ENCODE peak calls at places on chromosomes 7 and 10, in four cellular contexts. One of them, this sample, is unnamed.

GRCh38 chr7:4916115-4916514 is 32.6 kb upstream of the RADIL start:
- DNase-seq in GM12878: no peak
- DNase-seq in HL-60: no peak
- DNase-seq in K562: no peak
- DNase-seq in this sample: no peak

GRCh38 chr10:103433858-103434257 is 18.3 kb downstream of the CALHM2 start:
- DNase-seq in HL-60: peak
- DNase-seq in GM12878: no peak
- DNase-seq in K562: no peak
- DNase-seq in this sample: no peak

GRCh38 chr7:142053988-142054387 is 57.5 kb upstream of the MGAM2 start:
- DNase-seq in K562: no peak
- DNase-seq in GM12878: no peak
- DNase-seq in HL-60: no peak
- DNase-seq in this sample: no peak

GRCh38 chr7:122219253-122219865 is 75.3 kb upstream of the AASS start:
- DNase-seq in K562: peak
- DNase-seq in HL-60: no peak
- DNase-seq in GM12878: no peak
- DNase-seq in this sample: no peak

GRCh38 chr7:159091480-159092475 is 52.9 kb downstream of the VIPR2 start:
- DNase-seq in K562: no peak
- DNase-seq in GM12878: no peak
- DNase-seq in HL-60: no peak
- DNase-seq in this sample: no peak

GRCh38 chr7:131306777-131307176 is 20.9 kb upstream of the MKLN1 start:
- DNase-seq in HL-60: no peak
- DNase-seq in GM12878: no peak
- DNase-seq in K562: no peak
- DNase-seq in this sample: no peak

GRCh38 chr10:49273082-49273465 is 25.9 kb upstream of the C10orf71 start:
- DNase-seq in K562: no peak
- DNase-seq in HL-60: no peak
- DNase-seq in GM12878: no peak
- DNase-seq in this sample: no peak

GRCh38 chr7:159094030-159094740 is 50.5 kb downstream of the VIPR2 start:
- DNase-seq in HL-60: no peak
- DNase-seq in K562: no peak
- DNase-seq in GM12878: no peak
- DNase-seq in this sample: no peak

GRCh38 chr10:89633484-89633883 is 11.6 kb downstream of the PANK1 start:
- DNase-seq in GM12878: no peak
- DNase-seq in K562: no peak
- DNase-seq in HL-60: peak
- DNase-seq in this sample: no peak

GRCh38 chr10:109889867-109890266 is 33.4 kb downstream of the XPNPEP1 start:
- DNase-seq in GM12878: no peak
- DNase-seq in K562: no peak
- DNase-seq in HL-60: no peak
- DNase-seq in this sample: no peak

GRCh38 chr10:44982114-44982460 is 3.5 kb upstream of the DEPP1 start:
- DNase-seq in HL-60: no peak
- DNase-seq in GM12878: no peak
- DNase-seq in K562: no peak
- DNase-seq in this sample: no peak

GRCh38 chr7:88090233-88090632 is 129.6 kb downstream of the SRI start:
- DNase-seq in HL-60: no peak
- DNase-seq in GM12878: no peak
- DNase-seq in K562: no peak
- DNase-seq in this sample: no peak

GRCh38 chr7:133452611-133453010 is 199.7 kb downstream of the EXOC4 start:
- DNase-seq in HL-60: no peak
- DNase-seq in GM12878: no peak
- DNase-seq in K562: no peak
- DNase-seq in this sample: no peak

GRCh38 chr7:27921081-27921836 is 181.3 kb downstream of the TAX1BP1 start:
- DNase-seq in K562: peak
- DNase-seq in GM12878: peak
- DNase-seq in HL-60: peak
- DNase-seq in this sample: peak

GRCh38 chr7:44754802-44755697 is 6.4 kb downstream of the ZMIZ2 start:
- DNase-seq in GM12878: no peak
- DNase-seq in HL-60: no peak
- DNase-seq in K562: no peak
- DNase-seq in this sample: no peak

GRCh38 chr7:157941210-157941609 is 604.4 kb downstream of the DNAJB6 start:
- DNase-seq in HL-60: no peak
- DNase-seq in K562: no peak
- DNase-seq in GM12878: no peak
- DNase-seq in this sample: no peak

GRCh38 chr10:71582019-71582418 is 137.6 kb downstream of the C10orf105 start:
- DNase-seq in K562: peak
- DNase-seq in GM12878: no peak
- DNase-seq in HL-60: no peak
- DNase-seq in this sample: no peak

GRCh38 chr10:17056781-17057191 is 72.8 kb downstream of the CUBN start:
- DNase-seq in K562: no peak
- DNase-seq in HL-60: no peak
- DNase-seq in GM12878: no peak
- DNase-seq in this sample: no peak

GRCh38 chr10:30039567-30039966 is 19.8 kb downstream of the JCAD start:
- DNase-seq in HL-60: no peak
- DNase-seq in K562: no peak
- DNase-seq in GM12878: no peak
- DNase-seq in this sample: no peak

GRCh38 chr7:146892151-146892550 is 775.5 kb downstream of the CNTNAP2 start:
- DNase-seq in HL-60: no peak
- DNase-seq in K562: no peak
- DNase-seq in GM12878: no peak
- DNase-seq in this sample: no peak

GRCh38 chr10:84097787-84098353 is 41.4 kb upstream of the GHITM start:
- DNase-seq in GM12878: no peak
- DNase-seq in HL-60: no peak
- DNase-seq in K562: no peak
- DNase-seq in this sample: no peak

GRCh38 chr10:96288151-96288621 is 16.0 kb upstream of the DNTT start:
- DNase-seq in K562: no peak
- DNase-seq in GM12878: peak
- DNase-seq in HL-60: no peak
- DNase-seq in this sample: no peak

GRCh38 chr10:7436490-7437100 is 25.8 kb upstream of the SFMBT2 start:
- DNase-seq in K562: no peak
- DNase-seq in GM12878: no peak
- DNase-seq in HL-60: no peak
- DNase-seq in this sample: no peak

GRCh38 chr10:93745411-93746065 is 12.2 kb upstream of the LGI1 start:
- DNase-seq in HL-60: no peak
- DNase-seq in K562: peak
- DNase-seq in GM12878: no peak
- DNase-seq in this sample: no peak

GRCh38 chr10:79079490-79080355 is 11.0 kb downstream of the ZMIZ1 start:
- DNase-seq in HL-60: no peak
- DNase-seq in GM12878: no peak
- DNase-seq in K562: peak
- DNase-seq in this sample: no peak

GRCh38 chr10:71857934-71858890 is 7.2 kb upstream of the PSAP start:
- DNase-seq in HL-60: peak
- DNase-seq in GM12878: no peak
- DNase-seq in K562: no peak
- DNase-seq in this sample: no peak

GRCh38 chr10:3000063-3000462 is 67.3 kb upstream of the PFKP start:
- DNase-seq in K562: no peak
- DNase-seq in GM12878: no peak
- DNase-seq in HL-60: no peak
- DNase-seq in this sample: no peak

GRCh38 chr7:140904081-140904480 is 20.6 kb downstream of the BRAF start:
- DNase-seq in K562: no peak
- DNase-seq in HL-60: peak
- DNase-seq in GM12878: no peak
- DNase-seq in this sample: no peak
- TF ChIP-seq SPI1 in K562: no peak
- TF ChIP-seq SPI1 in HL-60: no peak
- TF ChIP-seq SPI1 in GM12878: no peak
- TF ChIP-seq SPI1 in this sample: no peak

GRCh38 chr7:80526472-80526871 is 14.6 kb upstream of the GNAT3 start:
- DNase-seq in GM12878: no peak
- DNase-seq in HL-60: no peak
- DNase-seq in K562: no peak
- DNase-seq in this sample: no peak
- TF ChIP-seq POLR2AphosphoS5 in GM12878: no peak
- TF ChIP-seq POLR2AphosphoS5 in HL-60: no peak
- TF ChIP-seq POLR2AphosphoS5 in K562: no peak
- TF ChIP-seq POLR2AphosphoS5 in this sample: no peak

GRCh38 chr7:136526408-136527105 is 341.9 kb upstream of the CHRM2 start:
- DNase-seq in HL-60: no peak
- DNase-seq in GM12878: no peak
- DNase-seq in K562: no peak
- DNase-seq in this sample: no peak
- TF ChIP-seq SPI1 in HL-60: no peak
- TF ChIP-seq SPI1 in GM12878: no peak
- TF ChIP-seq SPI1 in K562: no peak
- TF ChIP-seq SPI1 in this sample: no peak

GRCh38 chr7:47327698-47328391 is 254.1 kb downstream of the TNS3 start:
- DNase-seq in GM12878: no peak
- DNase-seq in HL-60: no peak
- DNase-seq in K562: no peak
- DNase-seq in this sample: no peak

GRCh38 chr7:47327306-47327697 is 254.6 kb downstream of the TNS3 start:
- DNase-seq in GM12878: no peak
- DNase-seq in K562: no peak
- DNase-seq in HL-60: no peak
- DNase-seq in this sample: no peak

GRCh38 chr7:47330026-47330425 is 251.9 kb downstream of the TNS3 start:
- DNase-seq in GM12878: no peak
- DNase-seq in HL-60: no peak
- DNase-seq in K562: no peak
- DNase-seq in this sample: no peak

GRCh38 chr7:47329320-47329926 is 252.5 kb downstream of the TNS3 start:
- DNase-seq in HL-60: no peak
- DNase-seq in K562: no peak
- DNase-seq in GM12878: no peak
- DNase-seq in this sample: no peak

GRCh38 chr7:47328392-47329319 is 253.3 kb downstream of the TNS3 start:
- DNase-seq in HL-60: no peak
- DNase-seq in K562: no peak
- DNase-seq in GM12878: no peak
- DNase-seq in this sample: no peak
- TF ChIP-seq POLR2AphosphoS5 in HL-60: no peak
- TF ChIP-seq POLR2AphosphoS5 in K562: no peak
- TF ChIP-seq POLR2AphosphoS5 in GM12878: no peak
- TF ChIP-seq POLR2AphosphoS5 in this sample: no peak

GRCh38 chr10:47435081-47435480 is 48.8 kb downstream of the ANXA8 start:
- DNase-seq in HL-60: no peak
- DNase-seq in GM12878: no peak
- DNase-seq in K562: no peak
- DNase-seq in this sample: no peak

GRCh38 chr10:47440207-47440606 is 43.7 kb downstream of the ANXA8 start:
- DNase-seq in HL-60: no peak
- DNase-seq in GM12878: no peak
- DNase-seq in K562: no peak
- DNase-seq in this sample: no peak

GRCh38 chr10:47441973-47442750 is 41.8 kb downstream of the ANXA8 start:
- DNase-seq in K562: peak
- DNase-seq in GM12878: no peak
- DNase-seq in HL-60: peak
- DNase-seq in this sample: no peak

GRCh38 chr10:47443145-47443544 is 40.8 kb downstream of the ANXA8 start:
- DNase-seq in K562: peak
- DNase-seq in HL-60: no peak
- DNase-seq in GM12878: no peak
- DNase-seq in this sample: no peak

GRCh38 chr10:47438857-47439474 is 44.9 kb downstream of the ANXA8 start:
- DNase-seq in HL-60: peak
- DNase-seq in GM12878: no peak
- DNase-seq in K562: peak
- DNase-seq in this sample: no peak
- TF ChIP-seq SPI1 in HL-60: no peak
- TF ChIP-seq SPI1 in GM12878: no peak
- TF ChIP-seq SPI1 in K562: no peak
- TF ChIP-seq SPI1 in this sample: no peak

DNA sequence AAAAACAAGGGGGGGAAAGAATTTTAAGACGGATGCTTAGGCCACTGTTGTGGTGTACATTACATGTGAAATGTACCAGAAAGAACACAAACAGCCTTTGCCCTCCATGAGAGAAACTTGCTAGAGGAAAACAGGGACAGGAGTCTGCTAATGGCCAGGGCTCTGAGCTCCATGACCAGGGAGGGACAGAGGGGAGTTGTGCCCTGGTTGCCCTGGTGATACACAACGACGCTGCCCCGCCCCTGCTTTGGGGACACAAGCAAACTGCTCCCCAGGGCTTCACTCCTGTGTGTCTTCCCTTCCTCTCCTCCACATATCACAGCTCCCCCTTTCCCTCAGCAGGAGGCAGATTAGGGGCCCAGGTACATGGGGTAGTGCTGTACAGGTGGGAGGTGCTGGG is 36.2 kb downstream of the AMPH start:
- DNase-seq in K562: no peak
- DNase-seq in GM12878: no peak
- DNase-seq in HL-60: no peak
- DNase-seq in this sample: no peak
- TF ChIP-seq POLR2AphosphoS5 in K562: no peak
- TF ChIP-seq POLR2AphosphoS5 in GM12878: no peak
- TF ChIP-seq POLR2AphosphoS5 in HL-60: no peak
- TF ChIP-seq POLR2AphosphoS5 in this sample: no peak

GRCh38 chr10:36023939-36024338 is 381.8 kb upstream of the FZD8 start:
- DNase-seq in K562: no peak
- DNase-seq in GM12878: no peak
- DNase-seq in HL-60: no peak
- DNase-seq in this sample: no peak
- TF ChIP-seq SPI1 in K562: no peak
- TF ChIP-seq SPI1 in GM12878: no peak
- TF ChIP-seq SPI1 in HL-60: no peak
- TF ChIP-seq SPI1 in this sample: no peak

This sample was measured in GM12891.